ENCODE peak calls at places on chromosomes 5 and 9, in ten cellular contexts. O is AML-193; I is stimulated activated CD8-positive, alpha-beta memory T cell treated with anti-CD3 and anti-CD28 coated beads, Interleukin-4, amount 100 ng/mL, for 24 hours; K is naive thymus-derived CD8-positive, alpha-beta T cell; H is GM23338; V is NCI-H1105; W is caudate nucleus; N is A172; B is endothelial cell; Y is T-cell. D is an unnamed sample.

GRCh38 chr9:136561779-136562178 is 15.9 kb upstream of the NOTCH1 start:
- DNase-seq in O (no peak), I (no peak), K (no peak), H (no peak), V (no peak), W (no peak), N (no peak), B (no peak), Y (no peak), D (no peak)

GRCh38 chr9:127045148-127045547 is 77.3 kb downstream of the ANGPTL2 start:
- DNase-seq in O (no peak), I (no peak), K (no peak), H (no peak), V (no peak), W (no peak), N (no peak), B (no peak), Y (no peak), D (no peak)

GRCh38 chr9:74373348-74373747 is 123.8 kb upstream of the RORB start:
- DNase-seq in O (no peak), I (no peak), K (no peak), H (no peak), V (no peak), W (no peak), N (no peak), B (no peak), Y (no peak), D (no peak)

GRCh38 chr5:101390317-101390908 is 487.3 kb upstream of the ST8SIA4 start:
- DNase-seq in O (peak; percentile 5), I (no peak), K (no peak), H (peak; percentile 89), V (peak; percentile 35), W (no peak), N (peak; percentile 64), B (peak; percentile 62), Y (no peak), D (no peak)

GRCh38 chr9:77019810-77020437 is 469 bp downstream of the FOXB2 start:
- DNase-seq in O (no peak), I (no peak), K (no peak), H (no peak), V (no peak), W (no peak), N (no peak), B (no peak), Y (no peak), D (no peak)

GRCh38 chr5:180825768-180826525 is 23.3 kb upstream of the MGAT1 start:
- DNase-seq in O (no peak), I (no peak), K (no peak), H (no peak), V (no peak), W (no peak), N (peak; percentile 84), B (no peak), Y (no peak), D (no peak)

GRCh38 chr9:117718085-117718484 is 13.9 kb downstream of the TLR4 start:
- DNase-seq in O (peak; percentile 90), I (no peak), K (no peak), H (no peak), V (no peak), W (no peak), N (peak; percentile 41), B (no peak), Y (no peak), D (peak; percentile 8)

GRCh38 chr5:149667084-149667826 is 62.9 kb upstream of the PPARGC1B start:
- DNase-seq in O (peak; percentile 33), I (no peak), K (peak; percentile 6), H (peak; percentile 75), V (no peak), W (no peak), N (peak; percentile 46), B (peak; percentile 37), Y (no peak), D (no peak)

GRCh38 chr5:81075041-81075440 is 114.9 kb downstream of the RASGRF2 start:
- DNase-seq in O (no peak), I (no peak), K (no peak), H (no peak), V (no peak), W (no peak), N (no peak), B (no peak), Y (no peak), D (no peak)

GRCh38 chr5:159708090-159708489 is 208.2 kb upstream of the ADRA1B start:
- DNase-seq in O (no peak), I (no peak), K (no peak), H (no peak), V (no peak), W (no peak), N (no peak), B (no peak), Y (no peak), D (no peak)

GRCh38 chr9:136010615-136011341 is 49.6 kb upstream of the UBAC1 start:
- DNase-seq in O (no peak), I (no peak), K (no peak), H (no peak), V (no peak), W (no peak), N (no peak), B (peak; percentile 72), Y (no peak), D (no peak)

D was measured in KG1.